ENCODE peak calls at places on chromosome 4, in ten cellular contexts. W is mucosa of descending colon; Q is K562; N is NCI-H460; X is NAMALWA; P is neural progenitor cell; I is stimulated activated CD4-positive, alpha-beta T cell treated with anti-CD3 and anti-CD28 coated beads, Interleukin-2, amount 100 ng/mL, for 24 hours; D is AG10803; L is H7; E is tibial nerve. T is an unnamed sample.

GRCh38 chr4:184801781-184802180 is 24.0 kb downstream of the ACSL1 start:
- DNase-seq in W (no peak), Q (no peak), N (no peak), X (no peak), P (no peak), I (no peak), D (peak), L (no peak), E (no peak), T (peak)

GRCh38 chr4:110075083-110075738 is 123.2 kb downstream of the ELOVL6 start:
- DNase-seq in W (no peak), Q (no peak), N (no peak), X (no peak), P (no peak), I (no peak), D (no peak), L (no peak), E (no peak), T (no peak)

GRCh38 chr4:99061048-99061447 is 27.5 kb downstream of the ADH5 start:
- DNase-seq in W (no peak), Q (no peak), N (no peak), X (no peak), P (no peak), I (no peak), D (peak), L (no peak), E (no peak), T (no peak)

GRCh38 chr4:128979934-128980333 is 113.4 kb downstream of the SCLT1 start:
- DNase-seq in W (no peak), Q (peak), N (peak), X (no peak), P (no peak), I (no peak), D (peak), L (no peak), E (no peak), T (no peak)

GRCh38 chr4:118683513-118683912 is 1.7 kb upstream of the METTL14 start:
- DNase-seq in W (no peak), Q (no peak), N (no peak), X (peak), P (no peak), I (no peak), D (no peak), L (peak), E (no peak), T (no peak)

GRCh38 chr4:74395633-74396032 is 30.7 kb downstream of the EREG start:
- DNase-seq in W (peak), Q (no peak), N (no peak), X (no peak), P (no peak), I (no peak), D (no peak), L (no peak), E (no peak), T (no peak)

GRCh38 chr4:65665951-65666523 is 4.3 kb downstream of the EPHA5 start:
- DNase-seq in W (no peak), Q (no peak), N (no peak), X (no peak), P (peak), I (no peak), D (no peak), L (peak), E (no peak), T (no peak)

GRCh38 chr4:142473218-142473959 is 372.7 kb downstream of the INPP4B start:
- DNase-seq in W (peak), Q (no peak), N (no peak), X (peak), P (no peak), I (no peak), D (no peak), L (no peak), E (no peak), T (peak)

GRCh38 chr4:17812801-17813200 is 2.0 kb downstream of the NCAPG start:
- DNase-seq in W (no peak), Q (no peak), N (no peak), X (no peak), P (no peak), I (no peak), D (no peak), L (no peak), E (no peak), T (no peak)

GRCh38 chr4:139508581-139509237 is 47.3 kb downstream of the SETD7 start:
- DNase-seq in W (no peak), Q (no peak), N (no peak), X (no peak), P (no peak), I (no peak), D (no peak), L (no peak), E (no peak), T (no peak)

GRCh38 chr4:174316954-174317353 is 33.2 kb downstream of the CEP44 start:
- DNase-seq in W (no peak), Q (no peak), N (no peak), X (no peak), P (no peak), I (no peak), D (no peak), L (no peak), E (no peak), T (no peak)

GRCh38 chr4:126735294-126736132 is 897.2 kb upstream of the INTU start:
- DNase-seq in W (no peak), Q (peak), N (no peak), X (no peak), P (no peak), I (no peak), D (no peak), L (no peak), E (no peak), T (no peak)

GRCh38 chr4:174349156-174349555 is 65.4 kb downstream of the CEP44 start:
- DNase-seq in W (no peak), Q (no peak), N (no peak), X (no peak), P (no peak), I (no peak), D (no peak), L (peak), E (no peak), T (no peak)

GRCh38 chr4:38387348-38387747 is 276.7 kb upstream of the KLF3 start:
- DNase-seq in W (peak), Q (no peak), N (no peak), X (no peak), P (no peak), I (no peak), D (peak), L (no peak), E (peak), T (peak)

GRCh38 chr4:7890635-7891393 is 48.8 kb downstream of the AFAP1 start:
- DNase-seq in W (no peak), Q (no peak), N (peak), X (no peak), P (no peak), I (no peak), D (peak), L (no peak), E (no peak), T (peak)

GRCh38 chr4:186701273-186701672 is 22.4 kb downstream of the FAT1 start:
- DNase-seq in W (peak), Q (no peak), N (no peak), X (no peak), P (peak), I (no peak), D (peak), L (peak), E (peak), T (no peak)

GRCh38 chr4:2354127-2354526 is 64.3 kb downstream of the ZFYVE28 start:
- DNase-seq in W (no peak), Q (peak), N (no peak), X (peak), P (peak), I (no peak), D (no peak), L (peak), E (no peak), T (no peak)

GRCh38 chr4:186554485-186554884 is 882 bp downstream of the MTNR1A start:
- DNase-seq in W (peak), Q (no peak), N (no peak), X (no peak), P (peak), I (no peak), D (peak), L (peak), E (no peak), T (no peak)

GRCh38 chr4:150280081-150280950 is 202.1 kb downstream of the DCLK2 start:
- DNase-seq in W (no peak), Q (no peak), N (no peak), X (no peak), P (peak), I (no peak), D (peak), L (no peak), E (no peak), T (no peak)

GRCh38 chr4:148868207-148868606 is 426.0 kb upstream of the NR3C2 start:
- DNase-seq in W (no peak), Q (no peak), N (no peak), X (no peak), P (no peak), I (no peak), D (no peak), L (no peak), E (no peak), T (no peak)

GRCh38 chr4:123017636-123018390 is 95.4 kb upstream of the NUDT6 start:
- DNase-seq in W (no peak), Q (no peak), N (no peak), X (no peak), P (no peak), I (no peak), D (peak), L (no peak), E (no peak), T (no peak)

GRCh38 chr4:72505314-72505744 is 63.7 kb downstream of the ADAMTS3 start:
- DNase-seq in W (no peak), Q (peak), N (peak), X (peak), P (peak), I (no peak), D (peak), L (peak), E (no peak), T (no peak)

GRCh38 chr4:172707622-172708021 is 461.0 kb upstream of the GALNT7 start:
- DNase-seq in W (no peak), Q (no peak), N (no peak), X (no peak), P (no peak), I (no peak), D (no peak), L (no peak), E (no peak), T (no peak)

GRCh38 chr4:154618708-154619315 is 6.4 kb upstream of the FGG start:
- DNase-seq in W (peak), Q (no peak), N (peak), X (peak), P (peak), I (peak), D (peak), L (peak), E (peak), T (no peak)

GRCh38 chr4:150540536-150540935 is 41.4 kb upstream of the MAB21L2 start:
- DNase-seq in W (no peak), Q (no peak), N (no peak), X (no peak), P (no peak), I (no peak), D (no peak), L (no peak), E (no peak), T (no peak)

GRCh38 chr4:38144029-38144428 is 183.8 kb downstream of the PTTG2 start:
- DNase-seq in W (no peak), Q (no peak), N (no peak), X (no peak), P (no peak), I (no peak), D (peak), L (no peak), E (no peak), T (no peak)

GRCh38 chr4:74344031-74344430 is 20.9 kb upstream of the EREG start:
- DNase-seq in W (no peak), Q (no peak), N (no peak), X (no peak), P (no peak), I (no peak), D (no peak), L (no peak), E (no peak), T (no peak)

GRCh38 chr4:75142850-75143249 is 209.9 kb downstream of the PARM1 start:
- DNase-seq in W (no peak), Q (no peak), N (no peak), X (no peak), P (no peak), I (no peak), D (peak), L (no peak), E (no peak), T (no peak)

GRCh38 chr4:127501103-127501502 is 131.7 kb upstream of the INTU start:
- DNase-seq in W (no peak), Q (no peak), N (no peak), X (no peak), P (no peak), I (no peak), D (no peak), L (no peak), E (no peak), T (no peak)

GRCh38 chr4:3485011-3485881 is 22.1 kb downstream of the DOK7 start:
- DNase-seq in W (no peak), Q (no peak), N (no peak), X (peak), P (no peak), I (no peak), D (no peak), L (no peak), E (no peak), T (no peak)

GRCh38 chr4:169024762-169025161 is 14.7 kb upstream of the CBR4 start:
- DNase-seq in W (peak), Q (no peak), N (peak), X (peak), P (peak), I (no peak), D (peak), L (no peak), E (peak), T (no peak)

T was measured in lower leg skin.